ENCODE peak calls at places on chromosomes 5 and 9, in seven cellular contexts. H is sigmoid colon, T is cardiac fibroblast, A is fibroblast of mammary gland, Y is PC-9, Q is lung, K is cardiac muscle cell. P is an unnamed sample.

GRCh38 chr9:5263568-5264218 is 32.5 kb downstream of the INSL4 start:
- DNase-seq in A (peak), Y (no peak), Q (no peak), H (no peak), K (peak), T (peak), P (peak)

GRCh38 chr5:169416583-169417196 is 115.8 kb upstream of the SLIT3 start:
- DNase-seq in T (peak), Y (no peak), A (peak), K (no peak), H (no peak), Q (no peak), P (no peak)

GRCh38 chr5:75405296-75405695 is 68.3 kb downstream of the HMGCR start:
- DNase-seq in T (no peak), Q (no peak), H (no peak), K (no peak), Y (peak), A (peak), P (no peak)

GRCh38 chr9:78130004-78130403 is 98.4 kb upstream of the GNAQ start:
- DNase-seq in K (peak), A (peak), H (no peak), Y (no peak), Q (no peak), T (peak), P (no peak)

GRCh38 chr9:111360881-111361280 is 30.9 kb upstream of the OR2K2 start:
- DNase-seq in Q (no peak), A (no peak), K (no peak), H (no peak), T (no peak), Y (no peak), P (no peak)

GRCh38 chr5:159826351-159827222 is 89.7 kb upstream of the ADRA1B start:
- DNase-seq in Y (peak), K (no peak), H (no peak), Q (peak), T (peak), A (peak), P (no peak)

GRCh38 chr9:18718393-18718792 is 244.4 kb downstream of the ADAMTSL1 start:
- DNase-seq in A (no peak), K (no peak), Y (no peak), T (no peak), H (no peak), Q (no peak), P (no peak)

GRCh38 chr5:91189480-91190332 is 193.4 kb downstream of the ARRDC3 start:
- DNase-seq in T (peak), Y (no peak), H (peak), A (peak), K (no peak), Q (no peak), P (no peak)

GRCh38 chr9:80082213-80082612 is 510.4 kb downstream of the TLE4 start:
- DNase-seq in Q (no peak), K (no peak), A (no peak), Y (no peak), H (no peak), T (no peak), P (no peak)

GRCh38 chr9:3441197-3441816 is 84.5 kb downstream of the RFX3 start:
- DNase-seq in K (peak), H (no peak), Q (peak), A (peak), T (peak), Y (peak), P (peak)

GRCh38 chr5:909086-909485 is 16.4 kb downstream of the TRIP13 start:
- DNase-seq in Q (no peak), Y (no peak), K (no peak), H (no peak), T (no peak), A (no peak), P (no peak)

GRCh38 chr5:133531634-133532033 is 80.7 kb downstream of the FSTL4 start:
- DNase-seq in T (peak), Q (no peak), K (no peak), H (no peak), A (peak), Y (no peak), P (no peak)

GRCh38 chr5:141757402-141757801 is 75.4 kb upstream of the ARAP3 start:
- DNase-seq in A (peak), H (no peak), Q (no peak), T (peak), K (peak), Y (peak), P (no peak)

GRCh38 chr9:93088656-93089015 is 7.4 kb upstream of the CARD19 start:
- DNase-seq in Y (no peak), T (no peak), H (peak), K (no peak), A (no peak), Q (no peak), P (no peak)

GRCh38 chr5:79011219-79011836 is 26.2 kb upstream of the ARSB start:
- DNase-seq in Y (no peak), H (no peak), A (peak), K (no peak), Q (no peak), T (no peak), P (no peak)

GRCh38 chr5:1890296-1890695 is 7.6 kb upstream of the IRX4 start:
- DNase-seq in T (no peak), Y (no peak), K (no peak), H (no peak), A (no peak), Q (no peak), P (no peak)

GRCh38 chr9:124782661-124783574 is 6.0 kb downstream of the OLFML2A start:
- DNase-seq in T (no peak), Q (no peak), A (no peak), K (no peak), H (peak), Y (no peak), P (no peak)

GRCh38 chr5:9212605-9213004 is 333.3 kb downstream of the SEMA5A start:
- DNase-seq in Y (no peak), K (no peak), H (no peak), Q (no peak), A (peak), T (no peak), P (no peak)

GRCh38 chr5:98836175-98836574 is 62.7 kb downstream of the RGMB start:
- DNase-seq in H (no peak), Q (no peak), Y (no peak), A (no peak), K (no peak), T (peak), P (peak)

GRCh38 chr9:110321055-110321454 is 16.6 kb downstream of the TXNDC8 start:
- DNase-seq in Y (no peak), A (peak), K (no peak), Q (no peak), H (no peak), T (peak), P (no peak)

GRCh38 chr5:131303537-131303936 is 39.7 kb downstream of the CDC42SE2 start:
- DNase-seq in H (no peak), Y (peak), K (no peak), T (peak), Q (no peak), A (peak), P (no peak)

GRCh38 chr5:72065751-72066255 is 41.5 kb upstream of the MAP1B start:
- DNase-seq in A (no peak), Y (no peak), K (peak), Q (no peak), H (no peak), T (peak), P (no peak)

GRCh38 chr5:65108786-65109743 is 340.3 kb downstream of the CWC27 start:
- DNase-seq in Y (no peak), H (no peak), T (no peak), K (no peak), A (peak), Q (no peak), P (no peak)

GRCh38 chr9:97705354-97705950 is 8.3 kb upstream of the XPA start:
- DNase-seq in T (peak), A (peak), Q (no peak), K (no peak), Y (no peak), H (no peak), P (no peak)

GRCh38 chr5:94469889-94470288 is 148.5 kb downstream of the KIAA0825 start:
- DNase-seq in Y (no peak), T (peak), Q (no peak), K (no peak), H (no peak), A (peak), P (peak)

GRCh38 chr9:80175286-80175906 is 603.6 kb downstream of the TLE4 start:
- DNase-seq in A (peak), K (peak), H (no peak), Q (no peak), Y (no peak), T (peak), P (no peak)

GRCh38 chr9:33473216-33473615 is 508 bp downstream of the NOL6 start:
- DNase-seq in Y (no peak), A (no peak), H (no peak), T (no peak), K (no peak), Q (no peak), P (no peak)

GRCh38 chr5:127363403-127363802 is 72.8 kb downstream of the MEGF10 start:
- DNase-seq in Y (no peak), A (no peak), K (no peak), H (no peak), Q (no peak), T (no peak), P (no peak)

DNA sequence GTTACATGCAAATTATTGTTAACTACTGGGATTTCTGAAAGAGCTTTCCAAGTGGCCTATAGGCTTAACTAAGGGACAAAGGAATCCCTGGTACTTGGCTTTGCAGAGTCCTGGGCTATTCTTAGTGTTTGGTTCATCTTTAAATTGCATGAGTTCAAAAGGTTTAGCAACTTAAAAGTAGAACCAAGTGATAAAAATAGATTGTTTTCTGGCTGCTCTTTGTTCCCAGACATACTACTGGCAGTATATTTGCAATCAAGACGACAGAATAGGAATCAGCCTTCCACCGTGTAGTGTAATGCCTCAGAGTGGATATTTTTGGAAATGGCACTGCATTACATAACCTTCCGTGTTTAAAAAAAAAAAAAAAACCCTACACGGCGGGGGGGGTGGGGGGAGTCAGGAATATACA is 1.0 kb downstream of the NREP start:
- DNase-seq in Y (no peak), A (peak), K (peak), T (peak), Q (no peak), H (no peak), P (no peak)
- TF ChIP-seq CTCF in Y (no peak), A (no peak), K (no peak), T (no peak), Q (no peak), H (no peak), P (no peak)

DNA sequence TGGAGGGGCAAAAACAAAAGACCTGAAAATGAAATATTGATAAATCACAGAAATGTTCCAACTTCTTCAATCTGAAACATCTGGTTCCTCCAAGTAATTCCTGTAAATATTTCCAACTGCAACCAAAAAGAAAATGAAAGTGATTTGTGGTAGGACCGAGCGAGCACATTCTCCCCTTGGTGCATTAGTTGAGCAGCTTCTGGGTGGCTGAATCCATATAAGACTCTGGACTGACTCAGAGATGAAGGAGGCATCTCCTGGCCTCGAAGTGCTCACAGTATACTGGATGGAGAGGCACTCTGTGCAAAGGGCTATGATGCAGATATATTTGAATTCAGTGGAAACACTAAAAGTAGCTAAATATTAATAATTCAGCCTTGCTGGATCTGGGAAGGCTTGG is 265.0 kb downstream of the MARCHF11 start:
- DNase-seq in H (no peak), K (no peak), Y (no peak), Q (no peak), A (peak), T (peak), P (no peak)
- H3K4me3 ChIP-seq in H (no peak), K (no peak), Y (peak), Q (no peak), A (peak), T (no peak), P (no peak)

GRCh38 chr9:74770508-74771261 is 117.0 kb downstream of the TRPM6 start:
- DNase-seq in Y (no peak), Q (no peak), T (peak), H (no peak), K (peak), A (peak), P (no peak)
- TF ChIP-seq CTCF in Y (peak), Q (no peak), T (peak), H (peak), K (peak), A (peak), P (peak)

GRCh38 chr5:158522001-158522400 is 577.7 kb downstream of the EBF1 start:
- DNase-seq in H (no peak), T (peak), A (peak), Q (no peak), K (no peak), Y (no peak), P (no peak)
- H3K4me3 ChIP-seq in H (no peak), T (no peak), A (no peak), Q (no peak), K (no peak), Y (no peak), P (no peak)

GRCh38 chr9:85064811-85065371 is 395.4 kb downstream of the NTRK2 start:
- DNase-seq in A (no peak), T (no peak), H (no peak), K (no peak), Q (no peak), Y (no peak), P (no peak)
- TF ChIP-seq CTCF in A (no peak), T (no peak), H (no peak), K (no peak), Q (no peak), Y (no peak), P (no peak)

DNA sequence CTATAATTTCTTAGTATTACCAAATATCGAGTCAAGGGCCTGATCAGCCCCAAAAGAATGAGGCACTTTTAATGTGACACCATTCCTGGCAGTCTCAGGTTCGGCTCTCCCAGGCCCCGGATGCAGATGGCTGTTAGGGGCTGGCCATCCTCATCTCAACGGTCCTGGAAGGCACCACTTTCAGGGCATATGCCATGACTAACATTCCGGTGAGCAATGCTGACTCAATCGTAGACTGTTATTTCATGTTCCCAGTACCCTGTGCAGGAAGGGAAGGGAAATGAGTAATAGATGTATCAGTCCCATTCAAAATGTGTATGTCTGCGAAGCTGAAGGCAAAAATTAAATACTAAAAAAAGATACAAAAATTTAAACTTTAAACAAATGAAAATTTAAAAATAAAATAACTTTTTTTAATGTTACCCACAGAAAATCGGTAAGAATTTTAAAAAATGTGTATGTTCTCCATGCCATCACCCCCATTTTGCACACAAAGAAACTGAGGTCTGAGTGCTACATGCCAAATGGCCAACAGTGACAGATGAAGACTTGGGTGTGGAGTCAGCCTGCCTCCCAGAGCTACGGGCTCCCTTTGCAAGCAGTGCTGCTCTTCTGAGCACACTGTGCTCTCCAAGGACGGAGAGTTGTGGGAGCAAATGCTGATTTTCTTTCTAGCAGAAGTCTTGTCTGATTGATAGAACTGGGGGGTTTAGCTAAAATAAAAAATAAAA is 79.0 kb downstream of the GLDC start:
- DNase-seq in H (no peak), T (peak), Y (peak), Q (no peak), A (peak), K (no peak), P (no peak)
- H3K4me3 ChIP-seq in H (no peak), T (no peak), Y (peak), Q (no peak), A (peak), K (no peak), P (no peak)

GRCh38 chr9:91060520-91061343 is 259.1 kb downstream of the SYK start:
- DNase-seq in Q (peak), Y (peak), T (peak), A (peak), K (no peak), H (peak), P (peak)

GRCh38 chr9:91053824-91054223 is 252.2 kb downstream of the SYK start:
- DNase-seq in H (no peak), K (no peak), T (no peak), Y (no peak), A (no peak), Q (no peak), P (no peak)

GRCh38 chr9:91055845-91056244 is 254.2 kb downstream of the SYK start:
- DNase-seq in A (no peak), T (no peak), Y (no peak), K (no peak), H (no peak), Q (no peak), P (no peak)

GRCh38 chr9:91059713-91060112 is 258.1 kb downstream of the SYK start:
- DNase-seq in T (no peak), Y (no peak), K (no peak), H (no peak), A (peak), Q (peak), P (no peak)

GRCh38 chr9:91056917-91057316 is 255.3 kb downstream of the SYK start:
- DNase-seq in H (no peak), Y (no peak), Q (no peak), T (peak), A (peak), K (no peak), P (no peak)
- TF ChIP-seq CTCF in H (no peak), Y (no peak), Q (no peak), T (no peak), A (no peak), K (no peak), P (no peak)